ENCODE peak calls at places on chromosomes 4 and X, in eight cellular contexts. C is effector memory CD4-positive, alpha-beta T cell; W is PC-9; K is AG09309; D is posterior cingulate gyrus; Z is heart right ventricle; U is GM12865; T is A673. L is an unnamed sample.

GRCh38 chrX:155023907-155024833 is 1.6 kb upstream of the F8 start:
- DNase-seq in C (no peak), D (no peak), T (no peak), Z (no peak), K (no peak), U (no peak), W (no peak), L (no peak)

GRCh38 chr4:74623041-74623440 is 171.3 kb downstream of the BTC start:
- DNase-seq in Z (no peak), K (no peak), T (peak; percentile 64), W (no peak), C (no peak), U (peak; percentile 49), D (no peak), L (no peak)

GRCh38 chrX:68498044-68498507 is 775 bp upstream of the YIPF6 start:
- DNase-seq in K (no peak), C (no peak), U (no peak), W (no peak), T (no peak), Z (no peak), D (no peak), L (no peak)

GRCh38 chrX:3161686-3162085 is 120.4 kb downstream of the ARSF start:
- DNase-seq in W (no peak), C (no peak), T (no peak), U (no peak), D (no peak), Z (no peak), K (no peak), L (no peak)

GRCh38 chr4:74612837-74613236 is 167.9 kb downstream of the AREG start:
- DNase-seq in W (no peak), C (no peak), D (no peak), U (no peak), T (no peak), Z (no peak), K (no peak), L (no peak)

GRCh38 chr4:56123547-56123946 is 174.8 kb downstream of the CEP135 start:
- DNase-seq in Z (no peak), K (no peak), D (no peak), U (no peak), T (no peak), C (no peak), W (no peak), L (no peak)

GRCh38 chr4:183405371-183405770 is 39.1 kb upstream of the CDKN2AIP start:
- DNase-seq in Z (no peak), C (no peak), W (no peak), U (no peak), D (no peak), K (no peak), T (no peak), L (no peak)

GRCh38 chrX:73478961-73479360 is 32.1 kb downstream of the CDX4 start:
- DNase-seq in K (no peak), Z (no peak), W (no peak), U (no peak), C (no peak), T (peak; percentile 31), D (no peak), L (no peak)

GRCh38 chr4:20292739-20293138 is 41.0 kb downstream of the SLIT2 start:
- DNase-seq in C (no peak), W (no peak), T (no peak), Z (no peak), D (no peak), U (no peak), K (no peak), L (no peak)

GRCh38 chr4:183097251-183098079 is 1.6 kb upstream of the WWC2 start:
- DNase-seq in K (no peak), Z (peak; percentile 33), U (no peak), T (no peak), W (no peak), C (no peak), D (no peak), L (no peak)

GRCh38 chr4:161454860-161455259 is 708.9 kb downstream of the FSTL5 start:
- DNase-seq in C (no peak), U (no peak), T (no peak), Z (no peak), K (no peak), D (no peak), W (no peak), L (no peak)

GRCh38 chr4:180059216-180059881 is 2183.9 kb upstream of the TENM3 start:
- DNase-seq in W (no peak), K (no peak), U (peak; percentile 22), T (peak; percentile 39), Z (no peak), D (peak; percentile 15), C (no peak), L (no peak)

GRCh38 chr4:110622841-110623709 is at the start of gene PITX2:
- DNase-seq in Z (peak; percentile 67), W (peak; percentile 94), D (no peak), T (no peak), K (peak; percentile 95), C (no peak), U (peak; percentile 92), L (no peak)

L was measured in NK-92 treated with Interleukin-12 subunit alpha and Interleukin-12 subunit beta, amount 100 ng/mL, for 24 hours.